ENCODE peak calls at places on chromosomes 1 and 21, in five cellular contexts. One of them, this sample, is unnamed.

GRCh38 chr1:156241926-156242325 is at the start of gene BGLAP:
- DNase-seq in left lung: no peak
- DNase-seq in brain microvascular endothelial cell: no peak
- DNase-seq in cardiac muscle cell: no peak
- DNase-seq in ovary: no peak
- DNase-seq in this sample: no peak

GRCh38 chr1:168234846-168235547 is 9.2 kb downstream of the SFT2D2 start:
- DNase-seq in left lung: no peak
- DNase-seq in brain microvascular endothelial cell: peak
- DNase-seq in cardiac muscle cell: peak
- DNase-seq in ovary: no peak
- DNase-seq in this sample: no peak

GRCh38 chr1:205037539-205037938 is 5.5 kb upstream of the CNTN2 start:
- DNase-seq in left lung: no peak
- DNase-seq in brain microvascular endothelial cell: no peak
- DNase-seq in cardiac muscle cell: no peak
- DNase-seq in ovary: no peak
- DNase-seq in this sample: no peak

GRCh38 chr1:22870201-22870871 is 102.3 kb downstream of the LACTBL1 start:
- DNase-seq in left lung: no peak
- DNase-seq in brain microvascular endothelial cell: no peak
- DNase-seq in cardiac muscle cell: peak
- DNase-seq in ovary: peak
- DNase-seq in this sample: no peak

GRCh38 chr1:222592171-222592570 is 2.4 kb upstream of the TAF1A start:
- DNase-seq in left lung: no peak
- DNase-seq in brain microvascular endothelial cell: peak
- DNase-seq in cardiac muscle cell: no peak
- DNase-seq in ovary: no peak
- DNase-seq in this sample: no peak

GRCh38 chr1:29083318-29084195 is 40.1 kb downstream of the TMEM200B start:
- DNase-seq in left lung: no peak
- DNase-seq in brain microvascular endothelial cell: no peak
- DNase-seq in cardiac muscle cell: no peak
- DNase-seq in ovary: no peak
- DNase-seq in this sample: no peak

GRCh38 chr1:236795757-236796719 is 946 bp downstream of the MTR start:
- DNase-seq in left lung: no peak
- DNase-seq in brain microvascular endothelial cell: peak
- DNase-seq in cardiac muscle cell: peak
- DNase-seq in ovary: peak
- DNase-seq in this sample: no peak

GRCh38 chr1:198465201-198466144 is 75.0 kb downstream of the ATP6V1G3 start:
- DNase-seq in left lung: no peak
- DNase-seq in brain microvascular endothelial cell: peak
- DNase-seq in cardiac muscle cell: peak
- DNase-seq in ovary: no peak
- DNase-seq in this sample: no peak

GRCh38 chr1:36463404-36463772 is 796 bp downstream of the MRPS15 start:
- DNase-seq in left lung: no peak
- DNase-seq in brain microvascular endothelial cell: no peak
- DNase-seq in cardiac muscle cell: no peak
- DNase-seq in ovary: no peak
- DNase-seq in this sample: no peak

GRCh38 chr1:12029720-12030339 is 10.5 kb downstream of the MIIP start:
- DNase-seq in left lung: no peak
- DNase-seq in brain microvascular endothelial cell: no peak
- DNase-seq in cardiac muscle cell: no peak
- DNase-seq in ovary: no peak
- DNase-seq in this sample: no peak

GRCh38 chr1:38209986-38210385 is 163.4 kb upstream of the POU3F1 start:
- DNase-seq in left lung: no peak
- DNase-seq in brain microvascular endothelial cell: no peak
- DNase-seq in cardiac muscle cell: peak
- DNase-seq in ovary: no peak
- DNase-seq in this sample: no peak

GRCh38 chr1:85818371-85818770 is 110.1 kb upstream of the ZNHIT6 start:
- DNase-seq in left lung: no peak
- DNase-seq in brain microvascular endothelial cell: peak
- DNase-seq in cardiac muscle cell: no peak
- DNase-seq in ovary: no peak
- DNase-seq in this sample: no peak

GRCh38 chr1:218829143-218829542 is 344.5 kb upstream of the LYPLAL1 start:
- DNase-seq in left lung: no peak
- DNase-seq in brain microvascular endothelial cell: peak
- DNase-seq in cardiac muscle cell: no peak
- DNase-seq in ovary: no peak
- DNase-seq in this sample: peak

GRCh38 chr1:36706416-36706815 is 223.7 kb upstream of the CSF3R start:
- DNase-seq in left lung: no peak
- DNase-seq in brain microvascular endothelial cell: no peak
- DNase-seq in cardiac muscle cell: no peak
- DNase-seq in ovary: no peak
- DNase-seq in this sample: no peak

GRCh38 chr1:55522353-55522903 is 307.3 kb upstream of the USP24 start:
- DNase-seq in left lung: no peak
- DNase-seq in brain microvascular endothelial cell: no peak
- DNase-seq in cardiac muscle cell: no peak
- DNase-seq in ovary: no peak
- DNase-seq in this sample: no peak

GRCh38 chr1:208834346-208835081 is 590.3 kb upstream of the PLXNA2 start:
- DNase-seq in left lung: no peak
- DNase-seq in brain microvascular endothelial cell: peak
- DNase-seq in cardiac muscle cell: no peak
- DNase-seq in ovary: no peak
- DNase-seq in this sample: no peak

GRCh38 chr1:228318823-228319241 is 87.8 kb downstream of the TRIM11 start:
- DNase-seq in left lung: no peak
- DNase-seq in brain microvascular endothelial cell: no peak
- DNase-seq in cardiac muscle cell: no peak
- DNase-seq in ovary: no peak
- DNase-seq in this sample: peak

GRCh38 chr1:148309940-148310500 is 157.9 kb upstream of the NBPF11 start:
- DNase-seq in left lung: peak
- DNase-seq in brain microvascular endothelial cell: no peak
- DNase-seq in cardiac muscle cell: no peak
- DNase-seq in ovary: no peak
- DNase-seq in this sample: no peak

GRCh38 chr1:9852004-9852403 is 28.2 kb upstream of the CLSTN1 start:
- DNase-seq in left lung: no peak
- DNase-seq in brain microvascular endothelial cell: no peak
- DNase-seq in cardiac muscle cell: no peak
- DNase-seq in ovary: no peak
- DNase-seq in this sample: no peak

GRCh38 chr1:20290624-20291597 is at the start of gene VWA5B1:
- DNase-seq in left lung: no peak
- DNase-seq in brain microvascular endothelial cell: no peak
- DNase-seq in cardiac muscle cell: peak
- DNase-seq in ovary: no peak
- DNase-seq in this sample: no peak

GRCh38 chr1:12344611-12345299 is 114.9 kb downstream of the VPS13D start:
- DNase-seq in left lung: peak
- DNase-seq in brain microvascular endothelial cell: no peak
- DNase-seq in cardiac muscle cell: peak
- DNase-seq in ovary: no peak
- DNase-seq in this sample: peak

GRCh38 chr1:180269848-180270766 is 40.0 kb downstream of the LHX4 start:
- DNase-seq in left lung: no peak
- DNase-seq in brain microvascular endothelial cell: no peak
- DNase-seq in cardiac muscle cell: no peak
- DNase-seq in ovary: no peak
- DNase-seq in this sample: no peak

GRCh38 chr1:197958438-197958837 is 41.3 kb downstream of the LHX9 start:
- DNase-seq in left lung: no peak
- DNase-seq in brain microvascular endothelial cell: no peak
- DNase-seq in cardiac muscle cell: no peak
- DNase-seq in ovary: no peak
- DNase-seq in this sample: no peak

GRCh38 chr1:208988811-208989222 is 594.7 kb upstream of the CAMK1G start:
- DNase-seq in left lung: no peak
- DNase-seq in brain microvascular endothelial cell: peak
- DNase-seq in cardiac muscle cell: peak
- DNase-seq in ovary: no peak
- DNase-seq in this sample: no peak

GRCh38 chr1:56073614-56074356 is 505.6 kb downstream of the PLPP3 start:
- DNase-seq in left lung: no peak
- DNase-seq in brain microvascular endothelial cell: peak
- DNase-seq in cardiac muscle cell: peak
- DNase-seq in ovary: peak
- DNase-seq in this sample: no peak

GRCh38 chr1:168498159-168498609 is 45.6 kb downstream of the XCL2 start:
- DNase-seq in left lung: no peak
- DNase-seq in brain microvascular endothelial cell: no peak
- DNase-seq in cardiac muscle cell: peak
- DNase-seq in ovary: no peak
- DNase-seq in this sample: no peak

GRCh38 chr1:8390707-8391106 is 72.8 kb downstream of the SLC45A1 start:
- DNase-seq in left lung: no peak
- DNase-seq in brain microvascular endothelial cell: no peak
- DNase-seq in cardiac muscle cell: no peak
- DNase-seq in ovary: no peak
- DNase-seq in this sample: no peak

GRCh38 chr1:245245021-245245667 is 90.4 kb downstream of the KIF26B start:
- DNase-seq in left lung: peak
- DNase-seq in brain microvascular endothelial cell: no peak
- DNase-seq in cardiac muscle cell: no peak
- DNase-seq in ovary: no peak
- DNase-seq in this sample: no peak

GRCh38 chr1:219699870-219700269 is 87.0 kb upstream of the ZC3H11B start:
- DNase-seq in left lung: peak
- DNase-seq in brain microvascular endothelial cell: peak
- DNase-seq in cardiac muscle cell: peak
- DNase-seq in ovary: no peak
- DNase-seq in this sample: no peak

GRCh38 chr21:19523731-19524130 is 1120.1 kb upstream of the TMPRSS15 start:
- DNase-seq in left lung: no peak
- DNase-seq in brain microvascular endothelial cell: no peak
- DNase-seq in cardiac muscle cell: no peak
- DNase-seq in ovary: no peak
- DNase-seq in this sample: no peak

GRCh38 chr1:20405893-20406604 is 80.0 kb downstream of the CAMK2N1 start:
- DNase-seq in left lung: no peak
- DNase-seq in brain microvascular endothelial cell: peak
- DNase-seq in cardiac muscle cell: peak
- DNase-seq in ovary: no peak
- DNase-seq in this sample: no peak

DNA sequence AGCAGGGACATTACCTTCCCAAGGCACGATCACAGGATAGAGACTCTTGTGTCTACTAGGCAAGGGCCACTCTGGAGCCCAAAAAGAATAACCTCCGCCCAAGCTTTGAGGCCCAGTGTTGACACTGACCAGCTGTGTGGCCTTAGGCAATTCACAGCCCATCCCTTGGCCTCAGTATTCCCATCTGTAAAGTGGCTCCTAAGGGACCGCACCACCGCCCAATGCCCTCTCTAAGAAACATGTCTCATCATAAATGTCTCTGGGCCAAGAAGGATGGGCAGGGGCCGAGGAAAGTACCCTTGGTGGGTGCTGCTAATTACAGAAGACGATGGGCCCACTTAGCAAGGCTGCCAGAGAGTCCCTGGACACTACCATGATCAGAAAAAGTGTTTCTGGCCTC is 628 bp downstream of the ARHGEF19 start:
- DNase-seq in left lung: no peak
- DNase-seq in brain microvascular endothelial cell: no peak
- DNase-seq in cardiac muscle cell: no peak
- DNase-seq in ovary: no peak
- DNase-seq in this sample: no peak
- H3K4me3 ChIP-seq in left lung: peak
- H3K4me3 ChIP-seq in brain microvascular endothelial cell: no peak
- H3K4me3 ChIP-seq in cardiac muscle cell: no peak
- H3K4me3 ChIP-seq in ovary: no peak
- H3K4me3 ChIP-seq in this sample: no peak

DNA sequence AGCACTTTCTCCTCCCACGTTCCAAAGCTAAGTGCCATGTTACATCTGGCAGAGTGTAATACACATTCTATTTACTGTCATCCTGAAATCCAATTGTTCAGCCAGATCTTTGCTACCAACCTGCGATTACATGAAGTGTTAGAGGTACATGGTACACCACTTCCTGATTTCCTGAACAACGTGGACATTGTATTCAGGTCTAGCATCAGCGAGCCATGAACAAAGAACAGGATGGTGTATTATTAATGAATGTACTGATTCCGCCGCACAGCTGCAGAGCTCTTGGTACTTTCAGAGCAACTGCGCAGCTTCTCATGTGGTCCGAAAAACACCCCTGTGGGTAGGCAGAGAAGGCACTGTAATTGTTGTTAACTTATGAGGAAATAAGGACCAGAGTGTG is 511.3 kb downstream of the AJAP1 start:
- DNase-seq in left lung: no peak
- DNase-seq in brain microvascular endothelial cell: no peak
- DNase-seq in cardiac muscle cell: no peak
- DNase-seq in ovary: no peak
- DNase-seq in this sample: no peak
- TF ChIP-seq CTCF in left lung: no peak
- TF ChIP-seq CTCF in brain microvascular endothelial cell: no peak
- TF ChIP-seq CTCF in cardiac muscle cell: no peak
- TF ChIP-seq CTCF in ovary: no peak
- TF ChIP-seq CTCF in this sample: no peak

GRCh38 chr1:65993047-65993363 is 200.3 kb downstream of the PDE4B start:
- DNase-seq in left lung: no peak
- DNase-seq in brain microvascular endothelial cell: no peak
- DNase-seq in cardiac muscle cell: peak
- DNase-seq in ovary: no peak
- DNase-seq in this sample: no peak

GRCh38 chr1:65994223-65994622 is 201.5 kb downstream of the PDE4B start:
- DNase-seq in left lung: no peak
- DNase-seq in brain microvascular endothelial cell: no peak
- DNase-seq in cardiac muscle cell: no peak
- DNase-seq in ovary: no peak
- DNase-seq in this sample: no peak

GRCh38 chr1:65997693-65998092 is 205.0 kb downstream of the PDE4B start:
- DNase-seq in left lung: no peak
- DNase-seq in brain microvascular endothelial cell: no peak
- DNase-seq in cardiac muscle cell: no peak
- DNase-seq in ovary: no peak
- DNase-seq in this sample: no peak

GRCh38 chr1:65995326-65995725 is 202.6 kb downstream of the PDE4B start:
- DNase-seq in left lung: no peak
- DNase-seq in brain microvascular endothelial cell: no peak
- DNase-seq in cardiac muscle cell: no peak
- DNase-seq in ovary: no peak
- DNase-seq in this sample: no peak

GRCh38 chr1:65995928-65996327 is 203.2 kb downstream of the PDE4B start:
- DNase-seq in left lung: no peak
- DNase-seq in brain microvascular endothelial cell: no peak
- DNase-seq in cardiac muscle cell: no peak
- DNase-seq in ovary: no peak
- DNase-seq in this sample: no peak
- H3K4me3 ChIP-seq in left lung: no peak
- H3K4me3 ChIP-seq in brain microvascular endothelial cell: no peak
- H3K4me3 ChIP-seq in cardiac muscle cell: no peak
- H3K4me3 ChIP-seq in ovary: no peak
- H3K4me3 ChIP-seq in this sample: peak

GRCh38 chr1:167057297-167057688 is 32.9 kb downstream of the GPA33 start:
- DNase-seq in left lung: no peak
- DNase-seq in brain microvascular endothelial cell: peak
- DNase-seq in cardiac muscle cell: peak
- DNase-seq in ovary: no peak
- DNase-seq in this sample: peak
- TF ChIP-seq CTCF in left lung: no peak
- TF ChIP-seq CTCF in brain microvascular endothelial cell: peak
- TF ChIP-seq CTCF in cardiac muscle cell: peak
- TF ChIP-seq CTCF in ovary: no peak
- TF ChIP-seq CTCF in this sample: peak

GRCh38 chr1:58159424-58159810 is 387.1 kb downstream of the OMA1 start:
- DNase-seq in left lung: no peak
- DNase-seq in brain microvascular endothelial cell: no peak
- DNase-seq in cardiac muscle cell: no peak
- DNase-seq in ovary: no peak
- DNase-seq in this sample: no peak
- H3K4me3 ChIP-seq in left lung: no peak
- H3K4me3 ChIP-seq in brain microvascular endothelial cell: no peak
- H3K4me3 ChIP-seq in cardiac muscle cell: no peak
- H3K4me3 ChIP-seq in ovary: no peak
- H3K4me3 ChIP-seq in this sample: no peak

This sample was measured in dorsolateral prefrontal cortex.